ENCODE peak calls at places on chromosomes 2 and 18, in nine cellular contexts. U is iPS DF 6.9; L is EH; C is activated naive CD4-positive, alpha-beta T cell; B is left cardiac atrium; Z is NCI-H2029 treated with DMSO at 0.1 percent for 48 hours; S is stimulated activated CD4-positive, alpha-beta T cell treated with anti-CD3 and anti-CD28 coated beads, Interleukin-4, amount 100 ng/mL, for 48 hours; F is 8988T; O is AG20443. T is an unnamed sample.
A peak's percentile ranks its signal among the peaks of the same experiment; 100 is the strongest.

GRCh38 chr18:48007955-48008701 is 77.7 kb upstream of the SMAD2 start:
- DNase-seq in U (peak; percentile 47), L (peak; percentile 29), C (no peak), B (peak; percentile 72), Z (no peak), S (peak; percentile 34), F (peak; percentile 87), O (peak; percentile 91), T (no peak)

GRCh38 chr2:197163755-197164753 is 146.5 kb downstream of the ANKRD44 start:
- DNase-seq in U (peak; percentile 27), L (no peak), C (no peak), B (peak; percentile 38), Z (no peak), S (no peak), F (no peak), O (peak; percentile 21), T (no peak)

GRCh38 chr2:8662239-8662879 is 19.5 kb upstream of the ID2 start:
- DNase-seq in U (no peak), L (peak; percentile 90), C (no peak), B (no peak), Z (no peak), S (no peak), F (no peak), O (peak; percentile 76), T (no peak)

GRCh38 chr2:234970467-234970866 is 18.6 kb downstream of the SH3BP4 start:
- DNase-seq in U (no peak), L (peak; percentile 96), C (no peak), B (no peak), Z (no peak), S (no peak), F (no peak), O (no peak), T (no peak)

GRCh38 chr2:203340791-203341487 is 12.7 kb downstream of the ABI2 start:
- DNase-seq in U (peak; percentile 27), L (peak; percentile 90), C (no peak), B (no peak), Z (no peak), S (no peak), F (peak; percentile 24), O (peak; percentile 74), T (no peak)

GRCh38 chr2:241873081-241873802 is 3.7 kb downstream of the RTP5 start:
- DNase-seq in U (no peak), L (no peak), C (no peak), B (no peak), Z (no peak), S (no peak), F (no peak), O (no peak), T (no peak)

GRCh38 chr2:46299365-46300263 is 2.4 kb downstream of the EPAS1 start:
- DNase-seq in U (no peak), L (peak; percentile 83), C (no peak), B (peak; percentile 81), Z (peak; percentile 52), S (no peak), F (peak; percentile 49), O (peak; percentile 87), T (no peak)

GRCh38 chr2:65536596-65536995 is 104.2 kb upstream of the SPRED2 start:
- DNase-seq in U (no peak), L (no peak), C (no peak), B (no peak), Z (no peak), S (no peak), F (no peak), O (no peak), T (no peak)

GRCh38 chr18:57436965-57437333 is 1.8 kb downstream of the ONECUT2 start:
- DNase-seq in U (no peak), L (no peak), C (no peak), B (no peak), Z (no peak), S (no peak), F (no peak), O (no peak), T (no peak)

GRCh38 chr2:102637358-102637757 is 18.0 kb downstream of the SLC9A2 start:
- DNase-seq in U (no peak), L (no peak), C (no peak), B (no peak), Z (no peak), S (no peak), F (no peak), O (no peak), T (no peak)

GRCh38 chr2:47266939-47267338 is 111.8 kb upstream of the STPG4 start:
- DNase-seq in U (no peak), L (no peak), C (no peak), B (no peak), Z (no peak), S (no peak), F (no peak), O (no peak), T (no peak)

GRCh38 chr2:208413931-208414330 is 7.3 kb downstream of the PTH2R start:
- DNase-seq in U (no peak), L (no peak), C (no peak), B (no peak), Z (no peak), S (no peak), F (no peak), O (no peak), T (peak; percentile 64)

GRCh38 chr2:11514904-11515303 is 18.9 kb upstream of the GREB1 start:
- DNase-seq in U (no peak), L (no peak), C (no peak), B (no peak), Z (no peak), S (no peak), F (no peak), O (no peak), T (no peak)

GRCh38 chr2:216413882-216414281 is 1.6 kb downstream of the SMARCAL1 start:
- DNase-seq in U (no peak), L (no peak), C (no peak), B (no peak), Z (no peak), S (no peak), F (no peak), O (no peak), T (no peak)

GRCh38 chr2:112776113-112776512 is 8.2 kb downstream of the IL1A start:
- DNase-seq in U (no peak), L (no peak), C (no peak), B (no peak), Z (no peak), S (no peak), F (no peak), O (no peak), T (no peak)

GRCh38 chr2:25822190-25823117 is 55.8 kb downstream of the ASXL2 start:
- DNase-seq in U (no peak), L (no peak), C (no peak), B (peak; percentile 57), Z (peak; percentile 31), S (peak; percentile 51), F (no peak), O (no peak), T (peak; percentile 29)

GRCh38 chr2:240620149-240620731 is 5.0 kb upstream of the GPR35 start:
- DNase-seq in U (no peak), L (no peak), C (no peak), B (no peak), Z (no peak), S (no peak), F (peak; percentile 5), O (no peak), T (no peak)

GRCh38 chr18:78974115-78974740 is 5.4 kb upstream of the SALL3 start:
- DNase-seq in U (no peak), L (no peak), C (no peak), B (no peak), Z (no peak), S (no peak), F (no peak), O (no peak), T (no peak)

GRCh38 chr2:28036307-28036706 is 145.8 kb downstream of the BABAM2 start:
- DNase-seq in U (no peak), L (no peak), C (no peak), B (no peak), Z (no peak), S (no peak), F (no peak), O (peak; percentile 13), T (no peak)

T was measured in CMK.